ENCODE peak calls at places on chromosomes 16 and 17, in six cellular contexts. G is ovary; F is midbrain; R is ACHN; X is Calu3; W is stimulated activated CD8-positive, alpha-beta memory T cell treated with anti-CD3 and anti-CD28 coated beads, Interleukin-4, amount 100 ng/mL, for 4 hours. D is an unnamed sample.

GRCh38 chr16:1991135-1991551 is 1.4 kb downstream of the SYNGR3 start:
- DNase-seq in G (no peak), F (no peak), R (no peak), X (no peak), W (peak), D (no peak)

GRCh38 chr17:18219016-18219415 is 6.4 kb upstream of the LLGL1 start:
- DNase-seq in G (peak), F (no peak), R (peak), X (no peak), W (no peak), D (no peak)

GRCh38 chr17:46039592-46040186 is 40.6 kb downstream of the STH start:
- DNase-seq in G (no peak), F (no peak), R (no peak), X (no peak), W (no peak), D (no peak)

GRCh38 chr16:4053663-4054479 is 62.4 kb downstream of the ADCY9 start:
- DNase-seq in G (peak), F (peak), R (no peak), X (peak), W (no peak), D (peak)

GRCh38 chr17:16085066-16085699 is 85.6 kb downstream of the TTC19 start:
- DNase-seq in G (no peak), F (peak), R (no peak), X (no peak), W (no peak), D (no peak)

GRCh38 chr17:78822552-78822951 is 18.1 kb downstream of the USP36 start:
- DNase-seq in G (peak), F (no peak), R (no peak), X (no peak), W (no peak), D (peak)

GRCh38 chr17:73286863-73287296 is 24.9 kb downstream of the CDC42EP4 start:
- DNase-seq in G (peak), F (no peak), R (no peak), X (no peak), W (no peak), D (no peak)

GRCh38 chr17:33858682-33859081 is 396.4 kb upstream of the CCL2 start:
- DNase-seq in G (no peak), F (no peak), R (no peak), X (no peak), W (no peak), D (no peak)

GRCh38 chr16:24041834-24042631 is 206.2 kb downstream of the PRKCB start:
- DNase-seq in G (no peak), F (peak), R (peak), X (peak), W (peak), D (peak)

GRCh38 chr17:81422776-81423697 is 27.8 kb downstream of the BAHCC1 start:
- DNase-seq in G (peak), F (peak), R (peak), X (peak), W (no peak), D (no peak)

GRCh38 chr16:51839697-51840462 is 688.8 kb upstream of the SALL1 start:
- DNase-seq in G (no peak), F (no peak), R (peak), X (peak), W (no peak), D (no peak)

GRCh38 chr17:2510559-2510958 is 1.1 kb downstream of the METTL16 start:
- DNase-seq in G (no peak), F (no peak), R (no peak), X (no peak), W (no peak), D (no peak)

GRCh38 chr16:50309156-50309526 is 42.8 kb downstream of the ADCY7 start:
- DNase-seq in G (no peak), F (no peak), R (no peak), X (no peak), W (no peak), D (no peak)

GRCh38 chr16:29940656-29941055 is 14.6 kb upstream of the KCTD13 start:
- DNase-seq in G (no peak), F (peak), R (no peak), X (no peak), W (no peak), D (no peak)

GRCh38 chr16:69131167-69131748 is 1.1 kb downstream of the CHTF8 start:
- DNase-seq in G (no peak), F (peak), R (peak), X (no peak), W (no peak), D (peak)

GRCh38 chr17:6041261-6041660 is 28.9 kb upstream of the WSCD1 start:
- DNase-seq in G (no peak), F (no peak), R (no peak), X (no peak), W (no peak), D (no peak)

GRCh38 chr17:80758793-80759673 is 214.4 kb downstream of the RPTOR start:
- DNase-seq in G (no peak), F (no peak), R (no peak), X (no peak), W (no peak), D (no peak)